ENCODE peak calls at places on chromosomes 16 and 17, in four cellular contexts. One of them, this sample, is unnamed.

GRCh38 chr17:73291260-73291801 is 20.5 kb downstream of the CDC42EP4 start:
- DNase-seq in sigmoid colon: peak; percentile 85
- DNase-seq in A549: peak; percentile 65
- DNase-seq in esophagus squamous epithelium: no peak
- DNase-seq in this sample: no peak

GRCh38 chr16:17526956-17527355 is 56.2 kb upstream of the XYLT1 start:
- DNase-seq in sigmoid colon: no peak
- DNase-seq in A549: no peak
- DNase-seq in esophagus squamous epithelium: no peak
- DNase-seq in this sample: no peak

GRCh38 chr17:56912105-56912999 is 1.5 kb downstream of the TRIM25 start:
- DNase-seq in sigmoid colon: peak; percentile 88
- DNase-seq in A549: no peak
- DNase-seq in esophagus squamous epithelium: no peak
- DNase-seq in this sample: peak; percentile 7

GRCh38 chr16:49776085-49776501 is 79.8 kb downstream of the ZNF423 start:
- DNase-seq in sigmoid colon: no peak
- DNase-seq in A549: no peak
- DNase-seq in esophagus squamous epithelium: no peak
- DNase-seq in this sample: no peak

GRCh38 chr17:50157891-50158290 is 7.4 kb upstream of the PPP1R9B start:
- DNase-seq in sigmoid colon: no peak
- DNase-seq in A549: no peak
- DNase-seq in esophagus squamous epithelium: no peak
- DNase-seq in this sample: no peak

GRCh38 chr17:1177099-1177996 is 2.4 kb downstream of the ABR start:
- DNase-seq in sigmoid colon: no peak
- DNase-seq in A549: no peak
- DNase-seq in esophagus squamous epithelium: no peak
- DNase-seq in this sample: peak; percentile 51

GRCh38 chr17:31598921-31599571 is 207.6 kb downstream of the RAB11FIP4 start:
- DNase-seq in sigmoid colon: no peak
- DNase-seq in A549: peak; percentile 43
- DNase-seq in esophagus squamous epithelium: no peak
- DNase-seq in this sample: no peak

GRCh38 chr16:31899505-31899904 is 25.9 kb downstream of the ZNF267 start:
- DNase-seq in sigmoid colon: no peak
- DNase-seq in A549: no peak
- DNase-seq in esophagus squamous epithelium: no peak
- DNase-seq in this sample: no peak

GRCh38 chr16:1167276-1168107 is 14.6 kb downstream of the CACNA1H start:
- DNase-seq in sigmoid colon: no peak
- DNase-seq in A549: no peak
- DNase-seq in esophagus squamous epithelium: no peak
- DNase-seq in this sample: peak; percentile 62

GRCh38 chr16:55641430-55642056 is 14.2 kb upstream of the SLC6A2 start:
- DNase-seq in sigmoid colon: no peak
- DNase-seq in A549: no peak
- DNase-seq in esophagus squamous epithelium: no peak
- DNase-seq in this sample: no peak

GRCh38 chr17:62755139-62755851 is 52.8 kb downstream of the MARCHF10 start:
- DNase-seq in sigmoid colon: no peak
- DNase-seq in A549: peak; percentile 20
- DNase-seq in esophagus squamous epithelium: no peak
- DNase-seq in this sample: no peak

GRCh38 chr16:1109648-1110047 is 13.6 kb upstream of the C1QTNF8 start:
- DNase-seq in sigmoid colon: no peak
- DNase-seq in A549: no peak
- DNase-seq in esophagus squamous epithelium: no peak
- DNase-seq in this sample: no peak

GRCh38 chr16:84603115-84603816 is 14.6 kb downstream of the COTL1 start:
- DNase-seq in sigmoid colon: peak; percentile 95
- DNase-seq in A549: peak; percentile 85
- DNase-seq in esophagus squamous epithelium: no peak
- DNase-seq in this sample: no peak

GRCh38 chr16:67339453-67339852 is 12.8 kb downstream of the LRRC36 start:
- DNase-seq in sigmoid colon: no peak
- DNase-seq in A549: peak; percentile 45
- DNase-seq in esophagus squamous epithelium: no peak
- DNase-seq in this sample: no peak

GRCh38 chr17:83200746-83201145 is 121.3 kb downstream of the METRNL start:
- DNase-seq in sigmoid colon: peak; percentile 63
- DNase-seq in A549: no peak
- DNase-seq in esophagus squamous epithelium: no peak
- DNase-seq in this sample: no peak

GRCh38 chr17:72706396-72706981 is 386.0 kb downstream of the SLC39A11 start:
- DNase-seq in sigmoid colon: no peak
- DNase-seq in A549: peak; percentile 97
- DNase-seq in esophagus squamous epithelium: no peak
- DNase-seq in this sample: no peak

GRCh38 chr17:44359001-44359400 is 4.7 kb downstream of the FAM171A2 start:
- DNase-seq in sigmoid colon: no peak
- DNase-seq in A549: no peak
- DNase-seq in esophagus squamous epithelium: no peak
- DNase-seq in this sample: no peak

GRCh38 chr16:49019826-49020401 is 261.7 kb downstream of the CBLN1 start:
- DNase-seq in sigmoid colon: peak; percentile 75
- DNase-seq in A549: no peak
- DNase-seq in esophagus squamous epithelium: no peak
- DNase-seq in this sample: no peak

GRCh38 chr16:89443727-89444084 is 46.7 kb downstream of the ANKRD11 start:
- DNase-seq in sigmoid colon: no peak
- DNase-seq in A549: no peak
- DNase-seq in esophagus squamous epithelium: no peak
- DNase-seq in this sample: no peak

GRCh38 chr16:7910116-7910515 is 577.5 kb downstream of the RBFOX1 start:
- DNase-seq in sigmoid colon: no peak
- DNase-seq in A549: no peak
- DNase-seq in esophagus squamous epithelium: no peak
- DNase-seq in this sample: no peak

GRCh38 chr16:57667526-57668258 is 414 bp upstream of the ADGRG3 start:
- DNase-seq in sigmoid colon: no peak
- DNase-seq in A549: peak; percentile 54
- DNase-seq in esophagus squamous epithelium: no peak
- DNase-seq in this sample: no peak

GRCh38 chr16:57995721-57996405 is 4.6 kb downstream of the ZNF319 start:
- DNase-seq in sigmoid colon: no peak
- DNase-seq in A549: no peak
- DNase-seq in esophagus squamous epithelium: no peak
- DNase-seq in this sample: no peak

GRCh38 chr17:36837616-36838272 is 99.5 kb upstream of the LHX1 start:
- DNase-seq in sigmoid colon: no peak
- DNase-seq in A549: no peak
- DNase-seq in esophagus squamous epithelium: no peak
- DNase-seq in this sample: peak; percentile 47

GRCh38 chr17:36657763-36658490 is 56.5 kb downstream of the MRM1 start:
- DNase-seq in sigmoid colon: no peak
- DNase-seq in A549: peak; percentile 23
- DNase-seq in esophagus squamous epithelium: no peak
- DNase-seq in this sample: peak; percentile 68

GRCh38 chr17:10516638-10517037 is 1.7 kb downstream of the MYH1 start:
- DNase-seq in sigmoid colon: no peak
- DNase-seq in A549: no peak
- DNase-seq in esophagus squamous epithelium: no peak
- DNase-seq in this sample: no peak

GRCh38 chr17:75814900-75815373 is 29.3 kb downstream of the UNC13D start:
- DNase-seq in sigmoid colon: no peak
- DNase-seq in A549: peak; percentile 46
- DNase-seq in esophagus squamous epithelium: no peak
- DNase-seq in this sample: no peak

GRCh38 chr17:55996826-55997225 is 156.4 kb upstream of the ANKFN1 start:
- DNase-seq in sigmoid colon: no peak
- DNase-seq in A549: no peak
- DNase-seq in esophagus squamous epithelium: no peak
- DNase-seq in this sample: no peak

GRCh38 chr17:76217081-76217480 is 23.2 kb downstream of the RNF157 start:
- DNase-seq in sigmoid colon: no peak
- DNase-seq in A549: no peak
- DNase-seq in esophagus squamous epithelium: no peak
- DNase-seq in this sample: no peak

GRCh38 chr17:67439269-67439668 is 62.2 kb downstream of the PITPNC1 start:
- DNase-seq in sigmoid colon: no peak
- DNase-seq in A549: no peak
- DNase-seq in esophagus squamous epithelium: no peak
- DNase-seq in this sample: no peak

GRCh38 chr17:60901222-60901621 is 223.6 kb downstream of the BCAS3 start:
- DNase-seq in sigmoid colon: no peak
- DNase-seq in A549: no peak
- DNase-seq in esophagus squamous epithelium: no peak
- DNase-seq in this sample: no peak

GRCh38 chr17:48004973-48005372 is 32.6 kb downstream of the COPZ2 start:
- DNase-seq in sigmoid colon: no peak
- DNase-seq in A549: no peak
- DNase-seq in esophagus squamous epithelium: no peak
- DNase-seq in this sample: no peak

GRCh38 chr16:78705694-78706093 is 606.2 kb downstream of the WWOX start:
- DNase-seq in sigmoid colon: no peak
- DNase-seq in A549: peak; percentile 74
- DNase-seq in esophagus squamous epithelium: no peak
- DNase-seq in this sample: no peak

GRCh38 chr16:50267651-50268050 is 1.3 kb downstream of the ADCY7 start:
- DNase-seq in sigmoid colon: peak; percentile 49
- DNase-seq in A549: no peak
- DNase-seq in esophagus squamous epithelium: no peak
- DNase-seq in this sample: no peak

GRCh38 chr16:89557230-89557935 is 3.1 kb upstream of the RPL13 start:
- DNase-seq in sigmoid colon: peak; percentile 81
- DNase-seq in A549: peak; percentile 86
- DNase-seq in esophagus squamous epithelium: no peak
- DNase-seq in this sample: peak; percentile 94

GRCh38 chr17:36650096-36650764 is 48.8 kb downstream of the MRM1 start:
- DNase-seq in sigmoid colon: no peak
- DNase-seq in A549: no peak
- DNase-seq in esophagus squamous epithelium: no peak
- DNase-seq in this sample: peak; percentile 66

GRCh38 chr16:2895813-2896212 is 12.8 kb downstream of the FLYWCH2 start:
- DNase-seq in sigmoid colon: no peak
- DNase-seq in A549: peak; percentile 55
- DNase-seq in esophagus squamous epithelium: no peak
- DNase-seq in this sample: no peak

GRCh38 chr17:34291721-34292348 is 6.3 kb downstream of the CCL11 start:
- DNase-seq in sigmoid colon: no peak
- DNase-seq in A549: peak; percentile 21
- DNase-seq in esophagus squamous epithelium: no peak
- DNase-seq in this sample: no peak

DNA sequence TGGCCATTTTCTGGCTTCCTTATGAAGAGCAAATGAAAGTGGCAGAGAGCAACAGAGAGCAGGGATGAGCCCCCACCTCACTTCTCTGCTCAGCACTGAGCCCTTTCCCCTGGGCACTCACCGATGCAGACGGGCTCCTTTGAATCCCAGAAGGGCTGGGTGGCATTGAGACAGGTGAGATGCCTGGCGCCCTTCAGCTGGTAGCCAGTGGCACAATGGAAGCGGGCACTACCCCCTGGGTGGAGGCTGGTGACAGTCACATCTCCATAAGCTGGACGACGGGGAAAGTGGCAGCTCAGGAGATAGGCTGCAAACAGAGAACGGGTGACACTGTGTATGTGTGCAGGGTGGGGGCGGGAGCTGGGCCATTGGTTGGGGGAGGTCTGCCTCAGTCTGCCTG is 12.5 kb upstream of the PHF12 start:
- DNase-seq in sigmoid colon: peak; percentile 38
- DNase-seq in A549: no peak
- DNase-seq in esophagus squamous epithelium: no peak
- DNase-seq in this sample: no peak
- H3K4me1 ChIP-seq in sigmoid colon: no peaks in the 10 kb centered on the region
- H3K4me1 ChIP-seq in A549: peaks cover 6% of the 10 kb centered on the region
- H3K4me1 ChIP-seq in esophagus squamous epithelium: no peaks in the 10 kb centered on the region
- H3K4me1 ChIP-seq in this sample: peaks cover 4% of the 10 kb centered on the region

GRCh38 chr17:68539536-68540469 is 27.6 kb downstream of the PRKAR1A start:
- DNase-seq in sigmoid colon: no peak
- DNase-seq in A549: peak; percentile 22
- DNase-seq in esophagus squamous epithelium: no peak
- DNase-seq in this sample: no peak

GRCh38 chr17:68541816-68542215 is 29.6 kb downstream of the PRKAR1A start:
- DNase-seq in sigmoid colon: no peak
- DNase-seq in A549: no peak
- DNase-seq in esophagus squamous epithelium: no peak
- DNase-seq in this sample: no peak

GRCh38 chr17:68542698-68543463 is 30.7 kb downstream of the PRKAR1A start:
- DNase-seq in sigmoid colon: no peak
- DNase-seq in A549: peak; percentile 77
- DNase-seq in esophagus squamous epithelium: no peak
- DNase-seq in this sample: no peak

GRCh38 chr17:68544111-68544510 is 31.9 kb downstream of the PRKAR1A start:
- DNase-seq in sigmoid colon: no peak
- DNase-seq in A549: no peak
- DNase-seq in esophagus squamous epithelium: no peak
- DNase-seq in this sample: peak; percentile 67

GRCh38 chr17:68540981-68541380 is 28.8 kb downstream of the PRKAR1A start:
- DNase-seq in sigmoid colon: no peak
- DNase-seq in A549: no peak
- DNase-seq in esophagus squamous epithelium: no peak
- DNase-seq in this sample: no peak
- H3K4me1 ChIP-seq in sigmoid colon: no peaks in the 10 kb centered on the region
- H3K4me1 ChIP-seq in A549: peaks cover 13% of the 10 kb centered on the region
- H3K4me1 ChIP-seq in esophagus squamous epithelium: no peaks in the 10 kb centered on the region
- H3K4me1 ChIP-seq in this sample: peaks cover 11% of the 10 kb centered on the region

GRCh38 chr17:78898947-78899346 is 4.1 kb downstream of the CEP295NL start:
- DNase-seq in sigmoid colon: no peak
- DNase-seq in A549: no peak
- DNase-seq in esophagus squamous epithelium: no peak
- DNase-seq in this sample: no peak
- H3K4me1 ChIP-seq in sigmoid colon: peaks cover 79% of the 10 kb centered on the region
- H3K4me1 ChIP-seq in A549: peaks cover 16% of the 10 kb centered on the region
- H3K4me1 ChIP-seq in esophagus squamous epithelium: peaks cover 9% of the 10 kb centered on the region
- H3K4me1 ChIP-seq in this sample: peaks cover 14% of the 10 kb centered on the region

DNA sequence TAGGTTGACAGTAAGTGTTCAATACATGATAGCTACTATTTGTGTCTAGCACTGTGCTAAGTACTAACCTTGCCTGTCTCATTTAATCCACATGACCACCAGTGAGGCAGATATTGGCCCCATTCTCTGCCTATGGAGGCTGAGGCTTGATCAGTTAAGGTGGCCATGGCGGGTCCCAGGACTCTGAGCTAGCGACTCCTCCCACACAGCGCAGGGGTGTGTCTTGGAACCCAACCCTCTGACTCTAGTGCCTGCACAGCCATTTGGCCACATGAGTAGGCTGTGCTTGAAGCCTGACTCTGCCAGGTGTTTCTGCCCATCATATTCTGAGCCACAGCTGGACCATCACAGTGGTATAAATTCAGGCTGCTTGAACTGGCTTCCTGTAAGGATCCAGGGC is 6.4 kb downstream of the NHERF1 start:
- DNase-seq in sigmoid colon: no peak
- DNase-seq in A549: no peak
- DNase-seq in esophagus squamous epithelium: no peak
- DNase-seq in this sample: no peak
- H3K4me1 ChIP-seq in sigmoid colon: peaks cover 26% of the 10 kb centered on the region
- H3K4me1 ChIP-seq in A549: peaks cover 50% of the 10 kb centered on the region
- H3K4me1 ChIP-seq in esophagus squamous epithelium: peaks cover 67% of the 10 kb centered on the region
- H3K4me1 ChIP-seq in this sample: peaks cover 6% of the 10 kb centered on the region